ENCODE peak calls at places on chromosome 19, in seven cellular contexts. Q is cardiac fibroblast; G is activated T-cell treated with anti-CD3 and anti-CD28 coated beads for 4 hours; P is left lobe of liver; U is stimulated activated CD4-positive, alpha-beta T cell treated with anti-CD3 and anti-CD28 coated beads, TNF-alpha, amount 100 ng/mL, for 24 hours; Y is putamen; K is activated CD4-positive, alpha-beta memory T cell treated with anti-CD3 and anti-CD28 coated beads, Interleukin-2, amount 10 ng/mL, durations not matched to agents 7 days and 5 days. I is an unnamed sample.

GRCh38 chr19:39969266-39969665 is 1.7 kb upstream of the PSMC4 start:
- DNase-seq in U (no peak), P (no peak), Y (no peak), Q (no peak), K (peak), G (no peak), I (no peak)

GRCh38 chr19:43636121-43636683 is 3.4 kb downstream of the CADM4 start:
- DNase-seq in G (no peak), U (no peak), Y (peak), P (no peak), K (no peak), Q (no peak), I (no peak)

GRCh38 chr19:8004723-8005513 is 523 bp downstream of the ELAVL1 start:
- DNase-seq in Y (no peak), P (no peak), G (no peak), U (peak), K (peak), Q (peak), I (peak)

GRCh38 chr19:16886305-16886880 is 2.4 kb upstream of the F2RL3 start:
- DNase-seq in Q (peak), U (no peak), Y (no peak), G (no peak), K (no peak), P (peak), I (peak)

GRCh38 chr19:15433519-15434069 is 14.8 kb upstream of the AKAP8L start:
- DNase-seq in Q (no peak), G (no peak), U (no peak), Y (no peak), K (no peak), P (no peak), I (no peak)

GRCh38 chr19:39327990-39328705 is 7.5 kb upstream of the LRFN1 start:
- DNase-seq in G (peak), Y (peak), P (peak), U (peak), K (peak), Q (peak), I (peak)

GRCh38 chr19:33403221-33403972 is 29.9 kb downstream of the CEBPG start:
- DNase-seq in U (no peak), K (no peak), Q (no peak), P (peak), G (no peak), Y (no peak), I (no peak)

GRCh38 chr19:45585158-45585577 is 566 bp upstream of the OPA3 start:
- DNase-seq in G (no peak), P (no peak), U (no peak), Q (no peak), Y (no peak), K (no peak), I (no peak)

GRCh38 chr19:4699826-4700572 is 23.6 kb downstream of the DPP9 start:
- DNase-seq in K (no peak), P (no peak), Q (no peak), G (no peak), Y (no peak), U (no peak), I (no peak)

GRCh38 chr19:1223018-1223855 is 14.6 kb downstream of the CBARP start:
- DNase-seq in Y (no peak), K (no peak), Q (peak), P (no peak), U (no peak), G (no peak), I (peak)

GRCh38 chr19:22427587-22428298 is 5.6 kb upstream of the ZNF98 start:
- DNase-seq in Q (no peak), Y (no peak), K (no peak), U (no peak), P (no peak), G (no peak), I (no peak)

GRCh38 chr19:45569619-45570421 is 14.8 kb downstream of the OPA3 start:
- DNase-seq in K (peak), Y (no peak), Q (peak), G (peak), P (peak), U (peak), I (peak)

GRCh38 chr19:33668968-33669367 is 47.2 kb downstream of the CHST8 start:
- DNase-seq in G (no peak), U (no peak), Y (no peak), Q (no peak), P (peak), K (no peak), I (no peak)

GRCh38 chr19:8335343-8336071 is 7.6 kb downstream of the KANK3 start:
- DNase-seq in Y (no peak), K (peak), P (no peak), U (peak), G (no peak), Q (no peak), I (no peak)

GRCh38 chr19:14632286-14632685 is 42.4 kb downstream of the ADGRE3 start:
- DNase-seq in Y (no peak), G (no peak), U (no peak), Q (peak), P (no peak), K (peak), I (peak)

I was measured in fibroblast of pulmonary artery.